ENCODE peak calls at places on chromosomes 4 and X, in seven cellular contexts. Z, T, H, W, P, E and Y are unnamed samples.

GRCh38 chrX:2828404-2829065 is at the start of gene GYG2:
- DNase-seq in Z (peak; percentile 58), T (peak; percentile 47), H (no peak), W (no peak), P (no peak), E (no peak), Y (no peak)

GRCh38 chr4:64882311-64883086 is 473.2 kb upstream of the TECRL start:
- DNase-seq in Z (no peak), T (no peak), H (no peak), W (no peak), P (no peak), E (no peak), Y (no peak)

GRCh38 chr4:48943387-48943786 is 36.8 kb upstream of the OCIAD2 start:
- DNase-seq in Z (no peak), T (peak; percentile 15), H (no peak), W (no peak), P (no peak), E (no peak), Y (no peak)

GRCh38 chr4:1405249-1405635 is 1.0 kb downstream of the NKX1-1 start:
- DNase-seq in Z (no peak), T (no peak), H (no peak), W (no peak), P (no peak), E (no peak), Y (no peak)

GRCh38 chr4:22739933-22740332 is 47.2 kb downstream of the GBA3 start:
- DNase-seq in Z (no peak), T (no peak), H (no peak), W (no peak), P (no peak), E (no peak), Y (no peak)

GRCh38 chr4:140012688-140013087 is 141.3 kb downstream of the MAML3 start:
- DNase-seq in Z (peak; percentile 96), T (peak; percentile 50), H (peak; percentile 62), W (peak; percentile 61), P (peak; percentile 79), E (peak; percentile 81), Y (peak; percentile 77)

GRCh38 chrX:81202413-81202794 is 502 bp downstream of the SH3BGRL start:
- DNase-seq in Z (peak; percentile 41), T (no peak), H (peak; percentile 18), W (no peak), P (no peak), E (no peak), Y (no peak)

GRCh38 chr4:183324619-183325018 is 2.4 kb upstream of the CLDN24 start:
- DNase-seq in Z (no peak), T (no peak), H (no peak), W (no peak), P (no peak), E (no peak), Y (no peak)

GRCh38 chr4:185915817-185916216 is 103.8 kb upstream of the SORBS2 start:
- DNase-seq in Z (no peak), T (no peak), H (no peak), W (no peak), P (no peak), E (no peak), Y (no peak)

GRCh38 chrX:42680651-42681050 is 97.3 kb downstream of the PPP1R2C start:
- DNase-seq in Z (peak; percentile 8), T (no peak), H (no peak), W (no peak), P (no peak), E (no peak), Y (no peak)

GRCh38 chr4:15695240-15695699 is 7.6 kb upstream of the BST1 start:
- DNase-seq in Z (peak; percentile 74), T (no peak), H (no peak), W (no peak), P (peak; percentile 90), E (no peak), Y (peak; percentile 96)

GRCh38 chrX:40131644-40132376 is 34.1 kb upstream of the BCOR start:
- DNase-seq in Z (no peak), T (no peak), H (no peak), W (no peak), P (no peak), E (no peak), Y (no peak)

GRCh38 chr4:25347473-25347872 is 29.6 kb upstream of the ANAPC4 start:
- DNase-seq in Z (no peak), T (no peak), H (no peak), W (no peak), P (no peak), E (no peak), Y (no peak)

GRCh38 chr4:154741131-154741530 is 2.7 kb upstream of the LRAT start:
- DNase-seq in Z (no peak), T (no peak), H (no peak), W (no peak), P (no peak), E (no peak), Y (no peak)

GRCh38 chr4:101103381-101104142 is 243.8 kb downstream of the PPP3CA start:
- DNase-seq in Z (peak; percentile 64), T (no peak), H (peak; percentile 35), W (no peak), P (no peak), E (no peak), Y (no peak)

GRCh38 chrX:139803224-139803623 is 95.3 kb upstream of the MCF2 start:
- DNase-seq in Z (no peak), T (no peak), H (no peak), W (no peak), P (no peak), E (no peak), Y (no peak)